ENCODE peak calls at places on chromosome 20, in five cellular contexts. K is lower lobe of right lung, G is cardiac muscle cell, V is heart right ventricle, W is IMR-90. B is an unnamed sample. For H3K4me1, the result is how much of the 10 kb centered on the place peaks cover.

GRCh38 chr20:46701057-46701456 is 8.4 kb upstream of the SLC2A10 start:
- DNase-seq in K (no peak), G (no peak), V (no peak), W (no peak), B (no peak)

GRCh38 chr20:51327251-51327841 is 215.2 kb downstream of the NFATC2 start:
- DNase-seq in K (no peak), G (no peak), V (no peak), W (peak), B (no peak)

GRCh38 chr20:10876558-10876957 is 202.8 kb upstream of the JAG1 start:
- DNase-seq in K (no peak), G (no peak), V (no peak), W (no peak), B (no peak)

GRCh38 chr20:51489611-51490010 is 52.9 kb downstream of the NFATC2 start:
- DNase-seq in K (no peak), G (no peak), V (no peak), W (peak), B (no peak)

GRCh38 chr20:22808628-22809027 is 224.3 kb upstream of the FOXA2 start:
- DNase-seq in K (no peak), G (no peak), V (no peak), W (no peak), B (no peak)

GRCh38 chr20:43744966-43745733 is 18.3 kb upstream of the GTSF1L start:
- DNase-seq in K (peak), G (no peak), V (no peak), W (no peak), B (no peak)

GRCh38 chr20:20694591-20694990 is 17.9 kb downstream of the RALGAPA2 start:
- DNase-seq in K (no peak), G (no peak), V (no peak), W (no peak), B (no peak)

GRCh38 chr20:46552460-46553420 is 2.3 kb upstream of the OCSTAMP start:
- DNase-seq in K (no peak), G (no peak), V (no peak), W (no peak), B (no peak)

GRCh38 chr20:32474009-32474716 is 111.0 kb downstream of the NOL4L start:
- DNase-seq in K (no peak), G (no peak), V (no peak), W (no peak), B (no peak)

GRCh38 chr20:43431120-43431519 is 26.6 kb upstream of the SRSF6 start:
- DNase-seq in K (no peak), G (no peak), V (no peak), W (no peak), B (no peak)

GRCh38 chr20:54048489-54048888 is 21.9 kb downstream of the BCAS1 start:
- DNase-seq in K (no peak), G (no peak), V (no peak), W (no peak), B (no peak)

GRCh38 chr20:20367681-20368413 is at the start of gene INSM1:
- DNase-seq in K (no peak), G (no peak), V (no peak), W (no peak), B (no peak)

GRCh38 chr20:43925786-43926185 is 11.1 kb downstream of the TOX2 start:
- DNase-seq in K (no peak), G (no peak), V (no peak), W (peak), B (no peak)

GRCh38 chr20:46630336-46630735 is 20.9 kb downstream of the SLC13A3 start:
- DNase-seq in K (no peak), G (no peak), V (no peak), W (no peak), B (no peak)

GRCh38 chr20:5524886-5525285 is 208.1 kb upstream of the PROKR2 start:
- DNase-seq in K (no peak), G (no peak), V (no peak), W (no peak), B (no peak)

GRCh38 chr20:17808357-17808756 is 108.6 kb downstream of the BANF2 start:
- DNase-seq in K (peak), G (peak), V (peak), W (peak), B (no peak)

GRCh38 chr20:25078662-25079061 is 3.3 kb downstream of the VSX1 start:
- DNase-seq in K (no peak), G (no peak), V (no peak), W (no peak), B (no peak)

GRCh38 chr20:49872056-49872455 is 43.3 kb downstream of the SPATA2 start:
- DNase-seq in K (no peak), G (no peak), V (no peak), W (no peak), B (no peak)

GRCh38 chr20:45347936-45348809 is at the start of gene SDC4:
- DNase-seq in K (peak), G (peak), V (peak), W (peak), B (peak)

GRCh38 chr20:37328149-37328945 is 17.6 kb upstream of the SRC start:
- DNase-seq in K (no peak), G (no peak), V (no peak), W (no peak), B (no peak)

GRCh38 chr20:38838326-38838725 is 32.8 kb downstream of the PPP1R16B start:
- DNase-seq in K (no peak), G (no peak), V (no peak), W (no peak), B (no peak)
- H3K4me1 ChIP-seq in K (under half), G (under half), V (under half), W (under half), B (under half)

GRCh38 chr20:34877002-34877264 is 521 bp downstream of the ACSS2 start:
- DNase-seq in K (no peak), G (no peak), V (no peak), W (no peak), B (no peak)

GRCh38 chr20:34876161-34877001 is at the start of gene ACSS2:
- DNase-seq in K (peak), G (peak), V (peak), W (peak), B (peak)

GRCh38 chr20:34874094-34874654 is 1.5 kb upstream of the GGT7 start:
- DNase-seq in K (peak), G (peak), V (peak), W (peak), B (peak)

GRCh38 chr20:34873583-34874093 is 982 bp upstream of the GGT7 start:
- DNase-seq in K (no peak), G (no peak), V (no peak), W (no peak), B (no peak)

GRCh38 chr20:34875657-34876160 is 703 bp upstream of the ACSS2 start:
- DNase-seq in K (no peak), G (no peak), V (no peak), W (no peak), B (no peak)
- TF ChIP-seq CTCF in K (peak), G (no peak), V (peak), W (no peak), B (peak)

GRCh38 chr20:2654384-2654822 is 2.0 kb downstream of the NOP56 start:
- DNase-seq in K (no peak), G (no peak), V (no peak), W (no peak), B (no peak)
- H3K27ac ChIP-seq in K (no peak), G (no peak), V (no peak), W (no peak), B (no peak)

GRCh38 chr20:63846128-63846771 is 15.0 kb upstream of the ABHD16B start:
- DNase-seq in K (no peak), G (peak), V (peak), W (no peak), B (no peak)

GRCh38 chr20:63842258-63842657 is 11.2 kb upstream of the ZBTB46 start:
- DNase-seq in K (no peak), G (no peak), V (no peak), W (no peak), B (no peak)

GRCh38 chr20:63844384-63845025 is 13.4 kb upstream of the ZBTB46 start:
- DNase-seq in K (no peak), G (no peak), V (no peak), W (no peak), B (no peak)

GRCh38 chr20:63843778-63844177 is 12.7 kb upstream of the ZBTB46 start:
- DNase-seq in K (no peak), G (no peak), V (no peak), W (no peak), B (no peak)

GRCh38 chr20:63843222-63843621 is 12.2 kb upstream of the ZBTB46 start:
- DNase-seq in K (no peak), G (no peak), V (no peak), W (no peak), B (no peak)
- H3K4me1 ChIP-seq in K (under half), G (under half), V (under half), W (under half), B (under half)

GRCh38 chr20:57944988-57945387 is 235.2 kb upstream of the PMEPA1 start:
- DNase-seq in K (no peak), G (no peak), V (no peak), W (no peak), B (no peak)

GRCh38 chr20:57946559-57947315 is 236.9 kb upstream of the PMEPA1 start:
- DNase-seq in K (no peak), G (no peak), V (no peak), W (no peak), B (no peak)

GRCh38 chr20:57950764-57951163 is 240.9 kb upstream of the PMEPA1 start:
- DNase-seq in K (no peak), G (no peak), V (no peak), W (no peak), B (no peak)

GRCh38 chr20:57948177-57948955 is 238.6 kb upstream of the PMEPA1 start:
- DNase-seq in K (no peak), G (no peak), V (no peak), W (no peak), B (no peak)

GRCh38 chr20:57947421-57948176 is 237.8 kb upstream of the PMEPA1 start:
- DNase-seq in K (no peak), G (no peak), V (peak), W (peak), B (no peak)
- TF ChIP-seq CTCF in K (no peak), G (no peak), V (no peak), W (no peak), B (no peak)